ENCODE peak calls at places on chromosomes 6 and 20, in eight cellular contexts. One of them, this sample, is unnamed.

GRCh38 chr6:53623497-53623896 is 42.1 kb downstream of the KLHL31 start:
- DNase-seq in stimulated activated CD8-positive, alpha-beta memory T cell treated with anti-CD3 and anti-CD28 coated beads, Interleukin-4, amount 100 ng/mL, for 48 hours: no peak
- DNase-seq in activated CD8-positive, alpha-beta memory T cell treated with anti-CD3 and anti-CD28 coated beads for 24 hours: no peak
- DNase-seq in AG20443: peak; percentile 25
- DNase-seq in GM06990: no peak
- DNase-seq in left ventricle myocardium superior: no peak
- DNase-seq in Calu3: no peak
- DNase-seq in COLO829: no peak
- DNase-seq in this sample: no peak

GRCh38 chr6:170114956-170115855 is 175.7 kb downstream of the DLL1 start:
- DNase-seq in stimulated activated CD8-positive, alpha-beta memory T cell treated with anti-CD3 and anti-CD28 coated beads, Interleukin-4, amount 100 ng/mL, for 48 hours: no peak
- DNase-seq in activated CD8-positive, alpha-beta memory T cell treated with anti-CD3 and anti-CD28 coated beads for 24 hours: no peak
- DNase-seq in AG20443: no peak
- DNase-seq in GM06990: no peak
- DNase-seq in left ventricle myocardium superior: peak; percentile 10
- DNase-seq in Calu3: no peak
- DNase-seq in COLO829: no peak
- DNase-seq in this sample: no peak

GRCh38 chr20:44245977-44246376 is 1.1 kb upstream of the GDAP1L1 start:
- DNase-seq in stimulated activated CD8-positive, alpha-beta memory T cell treated with anti-CD3 and anti-CD28 coated beads, Interleukin-4, amount 100 ng/mL, for 48 hours: no peak
- DNase-seq in activated CD8-positive, alpha-beta memory T cell treated with anti-CD3 and anti-CD28 coated beads for 24 hours: no peak
- DNase-seq in AG20443: no peak
- DNase-seq in GM06990: no peak
- DNase-seq in left ventricle myocardium superior: no peak
- DNase-seq in Calu3: no peak
- DNase-seq in COLO829: no peak
- DNase-seq in this sample: no peak

GRCh38 chr6:21999012-21999528 is 297.8 kb downstream of the PRL start:
- DNase-seq in stimulated activated CD8-positive, alpha-beta memory T cell treated with anti-CD3 and anti-CD28 coated beads, Interleukin-4, amount 100 ng/mL, for 48 hours: no peak
- DNase-seq in activated CD8-positive, alpha-beta memory T cell treated with anti-CD3 and anti-CD28 coated beads for 24 hours: no peak
- DNase-seq in AG20443: peak; percentile 52
- DNase-seq in GM06990: no peak
- DNase-seq in left ventricle myocardium superior: no peak
- DNase-seq in Calu3: no peak
- DNase-seq in COLO829: peak; percentile 18
- DNase-seq in this sample: no peak

GRCh38 chr20:64133951-64134407 is 26.6 kb upstream of the NPBWR2 start:
- DNase-seq in stimulated activated CD8-positive, alpha-beta memory T cell treated with anti-CD3 and anti-CD28 coated beads, Interleukin-4, amount 100 ng/mL, for 48 hours: no peak
- DNase-seq in activated CD8-positive, alpha-beta memory T cell treated with anti-CD3 and anti-CD28 coated beads for 24 hours: no peak
- DNase-seq in AG20443: no peak
- DNase-seq in GM06990: no peak
- DNase-seq in left ventricle myocardium superior: peak; percentile 11
- DNase-seq in Calu3: no peak
- DNase-seq in COLO829: no peak
- DNase-seq in this sample: peak; percentile 45

GRCh38 chr6:119075200-119075981 is 3.1 kb downstream of the FAM184A start:
- DNase-seq in stimulated activated CD8-positive, alpha-beta memory T cell treated with anti-CD3 and anti-CD28 coated beads, Interleukin-4, amount 100 ng/mL, for 48 hours: no peak
- DNase-seq in activated CD8-positive, alpha-beta memory T cell treated with anti-CD3 and anti-CD28 coated beads for 24 hours: no peak
- DNase-seq in AG20443: no peak
- DNase-seq in GM06990: no peak
- DNase-seq in left ventricle myocardium superior: no peak
- DNase-seq in Calu3: no peak
- DNase-seq in COLO829: no peak
- DNase-seq in this sample: no peak

GRCh38 chr6:107968081-107968480 is 10.1 kb upstream of the SEC63 start:
- DNase-seq in stimulated activated CD8-positive, alpha-beta memory T cell treated with anti-CD3 and anti-CD28 coated beads, Interleukin-4, amount 100 ng/mL, for 48 hours: no peak
- DNase-seq in activated CD8-positive, alpha-beta memory T cell treated with anti-CD3 and anti-CD28 coated beads for 24 hours: no peak
- DNase-seq in AG20443: no peak
- DNase-seq in GM06990: no peak
- DNase-seq in left ventricle myocardium superior: no peak
- DNase-seq in Calu3: no peak
- DNase-seq in COLO829: no peak
- DNase-seq in this sample: no peak

GRCh38 chr6:170367241-170367640 is 60.7 kb downstream of the FAM120B start:
- DNase-seq in stimulated activated CD8-positive, alpha-beta memory T cell treated with anti-CD3 and anti-CD28 coated beads, Interleukin-4, amount 100 ng/mL, for 48 hours: no peak
- DNase-seq in activated CD8-positive, alpha-beta memory T cell treated with anti-CD3 and anti-CD28 coated beads for 24 hours: no peak
- DNase-seq in AG20443: no peak
- DNase-seq in GM06990: no peak
- DNase-seq in left ventricle myocardium superior: no peak
- DNase-seq in Calu3: no peak
- DNase-seq in COLO829: no peak
- DNase-seq in this sample: no peak

GRCh38 chr20:46126440-46127056 is 8.4 kb downstream of the CD40 start:
- DNase-seq in stimulated activated CD8-positive, alpha-beta memory T cell treated with anti-CD3 and anti-CD28 coated beads, Interleukin-4, amount 100 ng/mL, for 48 hours: no peak
- DNase-seq in activated CD8-positive, alpha-beta memory T cell treated with anti-CD3 and anti-CD28 coated beads for 24 hours: no peak
- DNase-seq in AG20443: no peak
- DNase-seq in GM06990: no peak
- DNase-seq in left ventricle myocardium superior: no peak
- DNase-seq in Calu3: no peak
- DNase-seq in COLO829: no peak
- DNase-seq in this sample: no peak

GRCh38 chr6:15400572-15401004 is 154.7 kb downstream of the JARID2 start:
- DNase-seq in stimulated activated CD8-positive, alpha-beta memory T cell treated with anti-CD3 and anti-CD28 coated beads, Interleukin-4, amount 100 ng/mL, for 48 hours: no peak
- DNase-seq in activated CD8-positive, alpha-beta memory T cell treated with anti-CD3 and anti-CD28 coated beads for 24 hours: no peak
- DNase-seq in AG20443: peak; percentile 42
- DNase-seq in GM06990: no peak
- DNase-seq in left ventricle myocardium superior: peak; percentile 84
- DNase-seq in Calu3: no peak
- DNase-seq in COLO829: no peak
- DNase-seq in this sample: no peak

GRCh38 chr20:50730765-50731054 is 670 bp upstream of the PARD6B start:
- DNase-seq in stimulated activated CD8-positive, alpha-beta memory T cell treated with anti-CD3 and anti-CD28 coated beads, Interleukin-4, amount 100 ng/mL, for 48 hours: no peak
- DNase-seq in activated CD8-positive, alpha-beta memory T cell treated with anti-CD3 and anti-CD28 coated beads for 24 hours: no peak
- DNase-seq in AG20443: no peak
- DNase-seq in GM06990: no peak
- DNase-seq in left ventricle myocardium superior: no peak
- DNase-seq in Calu3: no peak
- DNase-seq in COLO829: no peak
- DNase-seq in this sample: no peak

GRCh38 chr6:19452495-19452894 is 384.7 kb upstream of the ID4 start:
- DNase-seq in stimulated activated CD8-positive, alpha-beta memory T cell treated with anti-CD3 and anti-CD28 coated beads, Interleukin-4, amount 100 ng/mL, for 48 hours: no peak
- DNase-seq in activated CD8-positive, alpha-beta memory T cell treated with anti-CD3 and anti-CD28 coated beads for 24 hours: no peak
- DNase-seq in AG20443: no peak
- DNase-seq in GM06990: no peak
- DNase-seq in left ventricle myocardium superior: no peak
- DNase-seq in Calu3: no peak
- DNase-seq in COLO829: no peak
- DNase-seq in this sample: peak; percentile 11

GRCh38 chr20:24497851-24498250 is 28.4 kb downstream of the SYNDIG1 start:
- DNase-seq in stimulated activated CD8-positive, alpha-beta memory T cell treated with anti-CD3 and anti-CD28 coated beads, Interleukin-4, amount 100 ng/mL, for 48 hours: peak; percentile 1
- DNase-seq in activated CD8-positive, alpha-beta memory T cell treated with anti-CD3 and anti-CD28 coated beads for 24 hours: no peak
- DNase-seq in AG20443: no peak
- DNase-seq in GM06990: no peak
- DNase-seq in left ventricle myocardium superior: no peak
- DNase-seq in Calu3: no peak
- DNase-seq in COLO829: no peak
- DNase-seq in this sample: peak; percentile 54

GRCh38 chr20:62162765-62163484 is 19.4 kb downstream of the SS18L1 start:
- DNase-seq in stimulated activated CD8-positive, alpha-beta memory T cell treated with anti-CD3 and anti-CD28 coated beads, Interleukin-4, amount 100 ng/mL, for 48 hours: no peak
- DNase-seq in activated CD8-positive, alpha-beta memory T cell treated with anti-CD3 and anti-CD28 coated beads for 24 hours: no peak
- DNase-seq in AG20443: no peak
- DNase-seq in GM06990: no peak
- DNase-seq in left ventricle myocardium superior: no peak
- DNase-seq in Calu3: no peak
- DNase-seq in COLO829: no peak
- DNase-seq in this sample: no peak

GRCh38 chr20:51750037-51750769 is 18.0 kb downstream of the ATP9A start:
- DNase-seq in stimulated activated CD8-positive, alpha-beta memory T cell treated with anti-CD3 and anti-CD28 coated beads, Interleukin-4, amount 100 ng/mL, for 48 hours: peak; percentile 56
- DNase-seq in activated CD8-positive, alpha-beta memory T cell treated with anti-CD3 and anti-CD28 coated beads for 24 hours: no peak
- DNase-seq in AG20443: peak; percentile 90
- DNase-seq in GM06990: no peak
- DNase-seq in left ventricle myocardium superior: peak; percentile 60
- DNase-seq in Calu3: peak; percentile 97
- DNase-seq in COLO829: peak; percentile 94
- DNase-seq in this sample: peak; percentile 99

GRCh38 chr6:135323979-135324378 is 142.9 kb downstream of the MYB start:
- DNase-seq in stimulated activated CD8-positive, alpha-beta memory T cell treated with anti-CD3 and anti-CD28 coated beads, Interleukin-4, amount 100 ng/mL, for 48 hours: no peak
- DNase-seq in activated CD8-positive, alpha-beta memory T cell treated with anti-CD3 and anti-CD28 coated beads for 24 hours: no peak
- DNase-seq in AG20443: no peak
- DNase-seq in GM06990: no peak
- DNase-seq in left ventricle myocardium superior: no peak
- DNase-seq in Calu3: no peak
- DNase-seq in COLO829: no peak
- DNase-seq in this sample: no peak

GRCh38 chr6:50990750-50991446 is 172.2 kb downstream of the TFAP2B start:
- DNase-seq in stimulated activated CD8-positive, alpha-beta memory T cell treated with anti-CD3 and anti-CD28 coated beads, Interleukin-4, amount 100 ng/mL, for 48 hours: no peak
- DNase-seq in activated CD8-positive, alpha-beta memory T cell treated with anti-CD3 and anti-CD28 coated beads for 24 hours: no peak
- DNase-seq in AG20443: no peak
- DNase-seq in GM06990: no peak
- DNase-seq in left ventricle myocardium superior: no peak
- DNase-seq in Calu3: no peak
- DNase-seq in COLO829: no peak
- DNase-seq in this sample: peak; percentile 22

GRCh38 chr6:147666254-147666653 is 157.8 kb downstream of the SAMD5 start:
- DNase-seq in stimulated activated CD8-positive, alpha-beta memory T cell treated with anti-CD3 and anti-CD28 coated beads, Interleukin-4, amount 100 ng/mL, for 48 hours: no peak
- DNase-seq in activated CD8-positive, alpha-beta memory T cell treated with anti-CD3 and anti-CD28 coated beads for 24 hours: no peak
- DNase-seq in AG20443: peak; percentile 28
- DNase-seq in GM06990: no peak
- DNase-seq in left ventricle myocardium superior: no peak
- DNase-seq in Calu3: no peak
- DNase-seq in COLO829: no peak
- DNase-seq in this sample: no peak

GRCh38 chr20:4956200-4956810 is 45.0 kb downstream of the SLC23A2 start:
- DNase-seq in stimulated activated CD8-positive, alpha-beta memory T cell treated with anti-CD3 and anti-CD28 coated beads, Interleukin-4, amount 100 ng/mL, for 48 hours: no peak
- DNase-seq in activated CD8-positive, alpha-beta memory T cell treated with anti-CD3 and anti-CD28 coated beads for 24 hours: no peak
- DNase-seq in AG20443: peak; percentile 69
- DNase-seq in GM06990: no peak
- DNase-seq in left ventricle myocardium superior: no peak
- DNase-seq in Calu3: peak; percentile 8
- DNase-seq in COLO829: peak; percentile 79
- DNase-seq in this sample: peak; percentile 80

GRCh38 chr6:102114402-102114801 is 720.9 kb downstream of the GRIK2 start:
- DNase-seq in stimulated activated CD8-positive, alpha-beta memory T cell treated with anti-CD3 and anti-CD28 coated beads, Interleukin-4, amount 100 ng/mL, for 48 hours: no peak
- DNase-seq in activated CD8-positive, alpha-beta memory T cell treated with anti-CD3 and anti-CD28 coated beads for 24 hours: no peak
- DNase-seq in AG20443: no peak
- DNase-seq in GM06990: no peak
- DNase-seq in left ventricle myocardium superior: no peak
- DNase-seq in Calu3: no peak
- DNase-seq in COLO829: no peak
- DNase-seq in this sample: peak; percentile 38

This sample was measured in HT-29.